ENCODE peak calls at places on chromosomes 7 and 10, in seven cellular contexts. E, M, I, B, N, A and Q are unnamed samples.
A peak's percentile ranks its signal among the peaks of the same experiment; 100 is the strongest.

GRCh38 chr7:115728518-115728917 is 302.0 kb downstream of the TFEC start:
- DNase-seq in E (no peak), M (peak; percentile 73), I (no peak), B (no peak), N (no peak), A (no peak), Q (no peak)

GRCh38 chr10:19628767-19629443 is 187.3 kb upstream of the PLXDC2 start:
- DNase-seq in E (no peak), M (peak; percentile 63), I (no peak), B (no peak), N (no peak), A (no peak), Q (no peak)

GRCh38 chr10:14123066-14123465 is 207.7 kb downstream of the FRMD4A start:
- DNase-seq in E (no peak), M (no peak), I (no peak), B (no peak), N (no peak), A (no peak), Q (no peak)

GRCh38 chr7:155007947-155008346 is 5.0 kb upstream of the PAXIP1 start:
- DNase-seq in E (no peak), M (peak; percentile 69), I (peak; percentile 64), B (no peak), N (peak; percentile 9), A (no peak), Q (no peak)

GRCh38 chr7:56175086-56175760 is 59.0 kb upstream of the NUPR2 start:
- DNase-seq in E (no peak), M (no peak), I (no peak), B (no peak), N (no peak), A (no peak), Q (no peak)

GRCh38 chr10:34157501-34157900 is 657.6 kb downstream of the PARD3 start:
- DNase-seq in E (no peak), M (no peak), I (no peak), B (peak; percentile 64), N (no peak), A (no peak), Q (no peak)

GRCh38 chr7:82221152-82221674 is 222.4 kb downstream of the CACNA2D1 start:
- DNase-seq in E (no peak), M (no peak), I (no peak), B (no peak), N (no peak), A (no peak), Q (no peak)

GRCh38 chr7:55439627-55440026 is 74.5 kb downstream of the LANCL2 start:
- DNase-seq in E (no peak), M (no peak), I (no peak), B (no peak), N (no peak), A (no peak), Q (no peak)

GRCh38 chr10:5528989-5529701 is 4.4 kb downstream of the CALML3 start:
- DNase-seq in E (no peak), M (no peak), I (no peak), B (no peak), N (no peak), A (no peak), Q (no peak)

GRCh38 chr7:94529516-94529915 is 19.9 kb downstream of the CASD1 start:
- DNase-seq in E (no peak), M (peak; percentile 28), I (no peak), B (peak; percentile 18), N (no peak), A (no peak), Q (no peak)

GRCh38 chr7:92158660-92159575 is 20.0 kb downstream of the LRRD1 start:
- DNase-seq in E (no peak), M (no peak), I (no peak), B (peak; percentile 80), N (no peak), A (no peak), Q (no peak)

GRCh38 chr10:97701438-97702064 is 12.0 kb upstream of the MARVELD1 start:
- DNase-seq in E (no peak), M (peak; percentile 83), I (peak; percentile 71), B (peak; percentile 92), N (peak; percentile 64), A (peak; percentile 52), Q (no peak)

GRCh38 chr7:32347244-32347828 is 142.8 kb downstream of the LSM5 start:
- DNase-seq in E (no peak), M (peak; percentile 15), I (peak; percentile 19), B (peak; percentile 30), N (no peak), A (no peak), Q (no peak)

GRCh38 chr7:77529279-77529678 is 7.8 kb upstream of the PTPN12 start:
- DNase-seq in E (no peak), M (no peak), I (peak; percentile 73), B (no peak), N (no peak), A (no peak), Q (no peak)

GRCh38 chr10:115063702-115064479 is 29.3 kb upstream of the ATRNL1 start:
- DNase-seq in E (no peak), M (no peak), I (no peak), B (peak; percentile 71), N (no peak), A (no peak), Q (no peak)

GRCh38 chr7:22642454-22642853 is 84.5 kb upstream of the IL6 start:
- DNase-seq in E (no peak), M (no peak), I (no peak), B (no peak), N (no peak), A (no peak), Q (no peak)
- H3K9me3 ChIP-seq in E (peaks cover 25% of the 10 kb centered on the region), M (peaks cover 29% of the 10 kb centered on the region), I (peaks cover 22% of the 10 kb centered on the region), B (peaks cover 56% of the 10 kb centered on the region), N (peaks cover 14% of the 10 kb centered on the region), A (peaks cover 10% of the 10 kb centered on the region), Q (peaks cover 10% of the 10 kb centered on the region)

DNA sequence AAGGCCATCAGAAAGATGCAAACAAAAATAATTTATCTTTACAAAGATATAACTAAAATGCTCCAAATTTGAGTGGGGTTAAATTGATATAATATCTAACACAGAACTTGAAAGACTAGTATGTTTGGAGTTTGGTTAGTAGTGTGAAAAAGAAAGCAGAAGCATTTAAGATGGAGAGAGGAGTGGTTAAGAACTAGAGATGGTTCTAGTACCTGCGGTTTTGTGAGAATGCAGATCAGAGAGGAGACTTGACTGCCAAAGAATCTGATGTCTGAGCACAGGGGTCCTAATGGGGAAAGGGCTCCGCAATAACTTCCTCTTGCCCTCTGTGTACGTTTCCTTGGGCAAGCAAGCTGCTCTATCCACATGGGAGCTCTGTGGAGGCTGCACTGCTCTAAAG is 506.8 kb upstream of the COBL start:
- DNase-seq in E (no peak), M (no peak), I (no peak), B (no peak), N (no peak), A (no peak), Q (no peak)
- H3K9me3 ChIP-seq in E (no peaks in the 10 kb centered on the region), M (no peaks in the 10 kb centered on the region), I (no peaks in the 10 kb centered on the region), B (no peaks in the 10 kb centered on the region), N (no peaks in the 10 kb centered on the region), A (no peaks in the 10 kb centered on the region), Q (peaks cover 4% of the 10 kb centered on the region)

DNA sequence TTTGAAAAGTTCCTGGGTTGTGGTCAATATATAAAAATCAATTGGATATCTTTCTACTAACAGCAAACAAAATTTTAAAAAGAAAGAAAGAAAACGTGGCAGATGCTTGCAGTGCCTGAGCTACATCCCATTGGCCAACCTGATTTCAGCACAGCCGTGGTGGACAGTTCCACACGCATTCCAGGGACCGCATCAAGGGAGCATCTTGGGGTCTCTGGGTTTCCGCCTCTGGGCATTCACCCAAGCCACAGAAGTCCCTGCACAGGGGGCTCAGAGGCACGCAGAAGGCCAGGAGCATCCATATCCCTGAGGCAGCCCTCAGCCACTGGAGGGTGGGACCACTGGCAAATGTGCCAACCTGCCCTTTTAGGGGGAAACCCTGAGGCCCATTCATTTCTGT is 254.5 kb upstream of the RNF32 start:
- DNase-seq in E (no peak), M (peak; percentile 78), I (no peak), B (no peak), N (no peak), A (no peak), Q (no peak)
- H3K9me3 ChIP-seq in E (no peaks in the 10 kb centered on the region), M (no peaks in the 10 kb centered on the region), I (no peaks in the 10 kb centered on the region), B (no peaks in the 10 kb centered on the region), N (no peaks in the 10 kb centered on the region), A (no peaks in the 10 kb centered on the region), Q (no peaks in the 10 kb centered on the region)

GRCh38 chr10:131936756-131937155 is 35.9 kb downstream of the PPP2R2D start:
- DNase-seq in E (no peak), M (no peak), I (no peak), B (no peak), N (no peak), A (no peak), Q (no peak)

GRCh38 chr10:131933695-131934086 is 32.9 kb downstream of the PPP2R2D start:
- DNase-seq in E (no peak), M (no peak), I (no peak), B (no peak), N (no peak), A (no peak), Q (no peak)

GRCh38 chr10:131933016-131933694 is 32.3 kb downstream of the PPP2R2D start:
- DNase-seq in E (no peak), M (no peak), I (no peak), B (no peak), N (no peak), A (no peak), Q (no peak)

GRCh38 chr10:131935260-131935659 is 34.5 kb downstream of the PPP2R2D start:
- DNase-seq in E (no peak), M (no peak), I (no peak), B (no peak), N (no peak), A (no peak), Q (no peak)

DNA sequence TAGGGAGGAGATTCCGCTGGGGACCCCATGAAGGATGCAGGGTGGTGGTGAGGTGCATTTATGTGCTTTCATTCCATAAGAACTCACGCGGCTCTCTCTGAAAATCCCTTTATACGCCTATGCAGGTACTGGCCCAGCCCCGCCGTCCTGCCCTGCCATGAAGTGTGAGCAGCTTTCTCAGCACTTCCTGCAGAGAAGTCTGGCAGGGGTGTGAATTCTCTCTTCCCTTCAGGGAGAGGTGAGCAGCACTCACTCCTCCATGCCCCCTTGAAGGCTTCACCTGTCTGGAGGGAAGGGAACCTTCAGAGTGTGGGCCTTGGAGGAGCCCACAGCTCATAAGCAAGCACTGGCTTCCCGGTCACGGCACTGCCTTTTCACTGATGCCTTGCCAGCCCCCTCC is 34.0 kb downstream of the PPP2R2D start:
- DNase-seq in E (no peak), M (no peak), I (no peak), B (no peak), N (no peak), A (no peak), Q (no peak)
- H3K9me3 ChIP-seq in E (no peaks in the 10 kb centered on the region), M (no peaks in the 10 kb centered on the region), I (no peaks in the 10 kb centered on the region), B (no peaks in the 10 kb centered on the region), N (no peaks in the 10 kb centered on the region), A (no peaks in the 10 kb centered on the region), Q (no peaks in the 10 kb centered on the region)

GRCh38 chr7:6705959-6706665 is 635 bp downstream of the ZNF12 start:
- DNase-seq in E (no peak), M (peak; percentile 52), I (peak; percentile 42), B (peak; percentile 69), N (no peak), A (no peak), Q (peak; percentile 17)

GRCh38 chr7:6700793-6701192 is 6.0 kb downstream of the ZNF12 start:
- DNase-seq in E (no peak), M (no peak), I (no peak), B (no peak), N (no peak), A (no peak), Q (no peak)
- H3K9me3 ChIP-seq in E (peaks cover 77% of the 10 kb centered on the region), M (peaks cover 24% of the 10 kb centered on the region), I (no peaks in the 10 kb centered on the region), B (peaks cover 77% of the 10 kb centered on the region), N (peaks cover 24% of the 10 kb centered on the region), A (peaks cover 3% of the 10 kb centered on the region), Q (peaks cover 14% of the 10 kb centered on the region)